ENCODE peak calls at places on chromosomes 6 and 20, in nine cellular contexts. U, S, W, L, R, K, N, Q and Y are unnamed samples.

GRCh38 chr20:50368813-50369224 is 141.4 kb upstream of the PTPN1 start:
- DNase-seq in U (no peak), S (peak), K (no peak), N (no peak), Q (no peak), W (no peak), L (no peak), R (no peak), Y (no peak)

GRCh38 chr20:8932192-8933150 is 136.4 kb upstream of the PLCB4 start:
- DNase-seq in L (peak), Q (peak), K (no peak), U (no peak), R (no peak), S (peak), W (no peak), N (peak), Y (peak)

GRCh38 chr6:84515082-84515481 is 249.3 kb downstream of the TBX18 start:
- DNase-seq in K (no peak), Q (no peak), U (no peak), S (no peak), R (no peak), W (no peak), L (no peak), N (peak), Y (no peak)

GRCh38 chr6:32854376-32855178 is 585 bp downstream of the PSMB9 start:
- DNase-seq in W (no peak), S (no peak), R (peak), U (peak), N (peak), Q (no peak), K (peak), L (peak), Y (peak)

GRCh38 chr20:58598271-58599015 is 52.6 kb upstream of the STX16 start:
- DNase-seq in U (peak), Q (no peak), K (no peak), R (no peak), S (no peak), N (peak), W (no peak), L (no peak), Y (no peak)

GRCh38 chr6:140915001-140915950 is 1217.4 kb upstream of the GJE1 start:
- DNase-seq in U (no peak), L (no peak), W (no peak), S (no peak), R (no peak), Q (no peak), K (no peak), N (no peak), Y (no peak)

GRCh38 chr6:7270320-7271204 is 42.4 kb downstream of the SSR1 start:
- DNase-seq in U (no peak), R (no peak), L (no peak), N (no peak), S (no peak), W (no peak), Q (no peak), K (no peak), Y (no peak)

GRCh38 chr20:57215826-57216471 is 50.5 kb downstream of the BMP7 start:
- DNase-seq in W (no peak), N (no peak), U (no peak), R (no peak), K (no peak), L (no peak), S (no peak), Q (no peak), Y (no peak)